ENCODE peak calls at places on chromosomes 11 and 22, in seven cellular contexts. One of them, this sample, is unnamed.

GRCh38 chr22:27129266-27129665 is 471.9 kb downstream of the MIAT start:
- DNase-seq in HCT116: no peak
- DNase-seq in neuronal stem cell: no peak
- DNase-seq in A549: peak; percentile 64
- DNase-seq in heart left ventricle: no peak
- DNase-seq in body of pancreas: no peak
- DNase-seq in CD4-positive, alpha-beta memory T cell: no peak
- DNase-seq in this sample: no peak

GRCh38 chr11:91686700-91687099 is 537.9 kb upstream of the FAT3 start:
- DNase-seq in HCT116: no peak
- DNase-seq in neuronal stem cell: no peak
- DNase-seq in A549: no peak
- DNase-seq in heart left ventricle: no peak
- DNase-seq in body of pancreas: no peak
- DNase-seq in CD4-positive, alpha-beta memory T cell: no peak
- DNase-seq in this sample: no peak

GRCh38 chr11:2728663-2729332 is 29.0 kb upstream of the KCNQ1OT1 start:
- DNase-seq in HCT116: no peak
- DNase-seq in neuronal stem cell: no peak
- DNase-seq in A549: no peak
- DNase-seq in heart left ventricle: no peak
- DNase-seq in body of pancreas: peak; percentile 75
- DNase-seq in CD4-positive, alpha-beta memory T cell: no peak
- DNase-seq in this sample: no peak

GRCh38 chr22:36826262-36826661 is 9.4 kb upstream of the PVALB start:
- DNase-seq in HCT116: no peak
- DNase-seq in neuronal stem cell: no peak
- DNase-seq in A549: no peak
- DNase-seq in heart left ventricle: no peak
- DNase-seq in body of pancreas: no peak
- DNase-seq in CD4-positive, alpha-beta memory T cell: no peak
- DNase-seq in this sample: no peak

GRCh38 chr11:131668867-131669780 is 298.7 kb downstream of the NTM start:
- DNase-seq in HCT116: peak; percentile 6
- DNase-seq in neuronal stem cell: peak; percentile 50
- DNase-seq in A549: peak; percentile 42
- DNase-seq in heart left ventricle: no peak
- DNase-seq in body of pancreas: peak; percentile 25
- DNase-seq in CD4-positive, alpha-beta memory T cell: no peak
- DNase-seq in this sample: no peak

GRCh38 chr11:197741-198235 is 4.9 kb downstream of the SCGB1C1 start:
- DNase-seq in HCT116: no peak
- DNase-seq in neuronal stem cell: no peak
- DNase-seq in A549: no peak
- DNase-seq in heart left ventricle: no peak
- DNase-seq in body of pancreas: no peak
- DNase-seq in CD4-positive, alpha-beta memory T cell: no peak
- DNase-seq in this sample: no peak

GRCh38 chr11:72777755-72778278 is 16.0 kb downstream of the STARD10 start:
- DNase-seq in HCT116: no peak
- DNase-seq in neuronal stem cell: no peak
- DNase-seq in A549: no peak
- DNase-seq in heart left ventricle: no peak
- DNase-seq in body of pancreas: peak; percentile 93
- DNase-seq in CD4-positive, alpha-beta memory T cell: no peak
- DNase-seq in this sample: no peak

GRCh38 chr11:34890812-34891211 is 25.4 kb downstream of the APIP start:
- DNase-seq in HCT116: peak; percentile 56
- DNase-seq in neuronal stem cell: no peak
- DNase-seq in A549: peak; percentile 68
- DNase-seq in heart left ventricle: no peak
- DNase-seq in body of pancreas: no peak
- DNase-seq in CD4-positive, alpha-beta memory T cell: peak; percentile 6
- DNase-seq in this sample: no peak

GRCh38 chr11:65945941-65946558 is 770 bp downstream of the TSGA10IP start:
- DNase-seq in HCT116: no peak
- DNase-seq in neuronal stem cell: no peak
- DNase-seq in A549: no peak
- DNase-seq in heart left ventricle: no peak
- DNase-seq in body of pancreas: no peak
- DNase-seq in CD4-positive, alpha-beta memory T cell: no peak
- DNase-seq in this sample: no peak

GRCh38 chr11:121630041-121630440 is 177.3 kb upstream of the SORL1-AS1 start:
- DNase-seq in HCT116: no peak
- DNase-seq in neuronal stem cell: no peak
- DNase-seq in A549: no peak
- DNase-seq in heart left ventricle: no peak
- DNase-seq in body of pancreas: no peak
- DNase-seq in CD4-positive, alpha-beta memory T cell: no peak
- DNase-seq in this sample: no peak

GRCh38 chr11:11894486-11894885 is 52.7 kb downstream of the USP47 start:
- DNase-seq in HCT116: no peak
- DNase-seq in neuronal stem cell: no peak
- DNase-seq in A549: no peak
- DNase-seq in heart left ventricle: no peak
- DNase-seq in body of pancreas: no peak
- DNase-seq in CD4-positive, alpha-beta memory T cell: no peak
- DNase-seq in this sample: no peak

DNA sequence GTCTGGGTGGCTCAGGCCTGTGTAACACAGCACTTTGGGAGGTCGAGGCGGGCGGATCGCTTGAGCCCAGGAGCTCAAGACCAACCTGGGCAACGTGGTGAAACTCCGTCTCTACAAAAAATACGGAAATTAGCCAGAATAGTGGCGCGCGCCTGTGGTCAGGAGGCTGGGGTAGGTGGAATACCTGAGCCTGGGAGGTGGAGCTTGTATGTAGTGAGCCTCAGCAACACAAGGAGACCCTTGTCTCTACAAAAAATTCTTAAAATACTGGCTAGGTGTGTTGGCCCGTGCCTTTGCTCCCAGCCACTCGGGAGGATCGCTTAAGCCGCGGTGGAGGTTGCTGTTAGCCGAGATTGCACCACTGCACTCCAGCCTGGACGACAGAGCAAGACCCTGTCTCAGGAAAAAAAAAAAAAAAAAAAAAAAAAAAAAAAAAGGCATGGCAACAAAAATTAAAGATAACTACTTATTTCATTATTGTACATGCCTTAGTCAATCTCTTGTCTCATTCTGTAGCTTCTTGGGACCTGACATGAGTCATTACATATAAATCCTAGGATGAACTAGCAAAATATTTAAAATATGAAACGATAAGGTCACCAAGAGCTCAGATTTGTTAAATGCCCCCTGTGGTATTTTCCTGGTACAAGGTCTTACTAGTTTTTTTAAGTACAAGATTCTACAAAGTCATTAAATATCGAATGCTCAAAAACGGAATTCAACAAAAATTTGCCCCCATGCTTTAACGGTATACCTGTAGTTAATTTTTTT is 1.1 kb downstream of the TAF1D start:
- DNase-seq in HCT116: no peak
- DNase-seq in neuronal stem cell: no peak
- DNase-seq in A549: peak; percentile 25
- DNase-seq in heart left ventricle: no peak
- DNase-seq in body of pancreas: peak; percentile 49
- DNase-seq in CD4-positive, alpha-beta memory T cell: no peak
- DNase-seq in this sample: peak; percentile 28
- H3K27ac ChIP-seq in HCT116: peak overlapping the region; percentile 86
- H3K27ac ChIP-seq in neuronal stem cell: no peak overlapping the region
- H3K27ac ChIP-seq in A549: peak overlapping the region; percentile 92
- H3K27ac ChIP-seq in heart left ventricle: peak overlapping the region; percentile 86
- H3K27ac ChIP-seq in body of pancreas: peak overlapping the region; percentile 96
- H3K27ac ChIP-seq in CD4-positive, alpha-beta memory T cell: peak overlapping the region; percentile 93
- H3K27ac ChIP-seq in this sample: peak overlapping the region; percentile 94

GRCh38 chr22:46587492-46588278 is 32.5 kb upstream of the GRAMD4 start:
- DNase-seq in HCT116: no peak
- DNase-seq in neuronal stem cell: no peak
- DNase-seq in A549: no peak
- DNase-seq in heart left ventricle: peak; percentile 71
- DNase-seq in body of pancreas: peak; percentile 46
- DNase-seq in CD4-positive, alpha-beta memory T cell: no peak
- DNase-seq in this sample: no peak

GRCh38 chr22:46587067-46587471 is 33.1 kb upstream of the GRAMD4 start:
- DNase-seq in HCT116: no peak
- DNase-seq in neuronal stem cell: no peak
- DNase-seq in A549: no peak
- DNase-seq in heart left ventricle: no peak
- DNase-seq in body of pancreas: no peak
- DNase-seq in CD4-positive, alpha-beta memory T cell: no peak
- DNase-seq in this sample: no peak

GRCh38 chr22:46589141-46589748 is 30.9 kb upstream of the GRAMD4 start:
- DNase-seq in HCT116: no peak
- DNase-seq in neuronal stem cell: no peak
- DNase-seq in A549: no peak
- DNase-seq in heart left ventricle: peak; percentile 26
- DNase-seq in body of pancreas: no peak
- DNase-seq in CD4-positive, alpha-beta memory T cell: no peak
- DNase-seq in this sample: no peak

GRCh38 chr22:46589871-46590271 is 30.3 kb upstream of the GRAMD4 start:
- DNase-seq in HCT116: no peak
- DNase-seq in neuronal stem cell: no peak
- DNase-seq in A549: no peak
- DNase-seq in heart left ventricle: no peak
- DNase-seq in body of pancreas: no peak
- DNase-seq in CD4-positive, alpha-beta memory T cell: no peak
- DNase-seq in this sample: no peak

DNA sequence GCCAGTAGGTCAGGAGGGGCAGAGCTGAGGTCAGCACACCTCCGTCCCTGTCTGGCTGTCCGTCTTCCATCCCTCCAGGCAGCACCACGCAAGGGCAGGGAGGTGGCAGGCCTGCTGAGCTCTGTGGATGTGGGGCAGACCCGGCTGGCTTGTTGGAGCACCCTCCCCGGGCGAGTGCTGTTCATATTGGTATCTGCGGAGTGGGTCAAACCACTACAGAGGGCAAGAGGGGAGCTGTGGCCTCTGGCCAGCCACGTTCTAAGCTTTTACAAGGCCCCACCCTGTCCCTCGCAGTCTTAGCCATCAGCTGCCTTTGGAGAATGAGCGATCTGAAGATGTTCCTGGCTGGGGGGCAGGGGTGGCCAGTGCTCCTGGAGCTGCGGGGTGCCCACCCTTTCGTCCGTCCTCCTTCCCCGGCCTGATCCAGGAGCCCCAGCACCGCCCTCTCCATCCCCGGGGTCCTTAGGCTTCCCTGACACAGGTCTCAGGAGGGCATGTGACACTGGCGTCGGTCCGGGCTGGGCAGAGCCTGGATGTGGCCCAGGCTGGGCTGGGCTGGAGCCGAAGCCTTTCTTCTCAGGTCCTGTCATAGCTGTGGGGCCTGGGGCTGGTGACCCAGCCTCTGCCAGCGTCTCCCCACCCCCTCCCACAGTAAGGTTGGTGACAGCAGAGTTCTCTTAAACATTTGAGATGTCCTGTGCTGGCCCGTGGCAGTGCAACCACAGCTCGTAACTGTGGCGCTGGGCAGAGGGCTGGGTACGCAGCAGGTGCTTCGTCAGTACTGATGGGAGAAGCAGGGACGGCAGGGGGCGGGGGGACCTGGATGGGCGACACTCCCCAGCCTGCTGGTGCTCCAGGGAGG is 31.7 kb upstream of the GRAMD4 start:
- DNase-seq in HCT116: no peak
- DNase-seq in neuronal stem cell: no peak
- DNase-seq in A549: no peak
- DNase-seq in heart left ventricle: peak; percentile 88
- DNase-seq in body of pancreas: no peak
- DNase-seq in CD4-positive, alpha-beta memory T cell: no peak
- DNase-seq in this sample: no peak
- H3K27ac ChIP-seq in HCT116: no peak overlapping the region
- H3K27ac ChIP-seq in neuronal stem cell: no peak overlapping the region
- H3K27ac ChIP-seq in A549: no peak overlapping the region
- H3K27ac ChIP-seq in heart left ventricle: peak overlapping the region; percentile 91
- H3K27ac ChIP-seq in body of pancreas: no peak overlapping the region
- H3K27ac ChIP-seq in CD4-positive, alpha-beta memory T cell: no peak overlapping the region
- H3K27ac ChIP-seq in this sample: no peak overlapping the region

GRCh38 chr22:47612136-47612910 is 849.9 kb downstream of the TBC1D22A start:
- DNase-seq in HCT116: no peak
- DNase-seq in neuronal stem cell: no peak
- DNase-seq in A549: no peak
- DNase-seq in heart left ventricle: no peak
- DNase-seq in body of pancreas: no peak
- DNase-seq in CD4-positive, alpha-beta memory T cell: no peak
- DNase-seq in this sample: no peak

GRCh38 chr22:47617186-47617585 is 854.7 kb downstream of the TBC1D22A start:
- DNase-seq in HCT116: no peak
- DNase-seq in neuronal stem cell: no peak
- DNase-seq in A549: no peak
- DNase-seq in heart left ventricle: no peak
- DNase-seq in body of pancreas: no peak
- DNase-seq in CD4-positive, alpha-beta memory T cell: no peak
- DNase-seq in this sample: no peak

GRCh38 chr22:47616396-47617020 is 854.1 kb downstream of the TBC1D22A start:
- DNase-seq in HCT116: no peak
- DNase-seq in neuronal stem cell: no peak
- DNase-seq in A549: no peak
- DNase-seq in heart left ventricle: no peak
- DNase-seq in body of pancreas: no peak
- DNase-seq in CD4-positive, alpha-beta memory T cell: no peak
- DNase-seq in this sample: no peak

GRCh38 chr22:47613606-47614350 is 851.3 kb downstream of the TBC1D22A start:
- DNase-seq in HCT116: no peak
- DNase-seq in neuronal stem cell: no peak
- DNase-seq in A549: no peak
- DNase-seq in heart left ventricle: no peak
- DNase-seq in body of pancreas: no peak
- DNase-seq in CD4-positive, alpha-beta memory T cell: no peak
- DNase-seq in this sample: no peak

GRCh38 chr22:47615051-47615450 is 852.6 kb downstream of the TBC1D22A start:
- DNase-seq in HCT116: no peak
- DNase-seq in neuronal stem cell: no peak
- DNase-seq in A549: no peak
- DNase-seq in heart left ventricle: no peak
- DNase-seq in body of pancreas: no peak
- DNase-seq in CD4-positive, alpha-beta memory T cell: no peak
- DNase-seq in this sample: no peak
- H3K27ac ChIP-seq in HCT116: no peak overlapping the region
- H3K27ac ChIP-seq in neuronal stem cell: no peak overlapping the region
- H3K27ac ChIP-seq in A549: no peak overlapping the region
- H3K27ac ChIP-seq in heart left ventricle: no peak overlapping the region
- H3K27ac ChIP-seq in body of pancreas: no peak overlapping the region
- H3K27ac ChIP-seq in CD4-positive, alpha-beta memory T cell: no peak overlapping the region
- H3K27ac ChIP-seq in this sample: no peak overlapping the region

DNA sequence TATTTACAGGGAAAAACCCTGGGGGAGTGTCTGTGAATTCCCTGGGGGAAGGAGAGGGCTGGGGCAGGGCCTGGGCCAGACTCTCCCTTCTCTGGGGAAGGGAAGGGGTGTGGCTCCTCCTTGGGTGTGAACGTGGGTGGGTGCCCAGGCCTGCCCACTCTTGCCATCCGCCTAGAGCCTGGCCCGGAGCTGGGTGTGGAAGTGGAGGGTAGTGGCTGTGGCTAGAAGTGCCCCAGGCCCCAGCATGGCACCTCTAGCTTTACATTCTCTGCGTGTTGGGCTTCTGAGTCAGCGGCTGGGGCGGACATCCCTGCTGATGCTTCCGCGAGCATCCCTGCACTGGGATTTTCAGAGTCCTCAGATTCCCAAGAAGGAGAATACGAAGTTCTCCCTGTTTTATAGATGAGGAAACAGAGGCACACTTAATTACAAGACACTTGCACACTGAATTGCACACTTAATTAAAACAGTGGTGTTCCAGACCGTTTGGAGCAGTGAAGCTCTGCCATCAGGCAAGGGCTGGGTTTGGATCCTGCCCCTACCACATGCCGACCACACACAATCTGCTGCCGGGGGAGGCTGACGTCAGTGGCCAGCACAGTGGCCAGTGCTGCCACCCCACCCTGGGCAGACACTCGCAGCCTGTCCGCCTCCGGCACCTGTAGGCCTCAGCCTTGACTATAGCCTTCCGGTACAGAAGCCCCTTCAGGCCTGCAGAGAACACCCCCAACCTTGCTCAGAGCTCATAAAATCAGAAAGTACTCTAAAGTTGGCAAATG is 7.6 kb downstream of the BAD start:
- DNase-seq in HCT116: no peak
- DNase-seq in neuronal stem cell: no peak
- DNase-seq in A549: peak; percentile 81
- DNase-seq in heart left ventricle: no peak
- DNase-seq in body of pancreas: no peak
- DNase-seq in CD4-positive, alpha-beta memory T cell: no peak
- DNase-seq in this sample: no peak
- H3K27ac ChIP-seq in HCT116: no peak overlapping the region
- H3K27ac ChIP-seq in neuronal stem cell: no peak overlapping the region
- H3K27ac ChIP-seq in A549: peak overlapping the region; percentile 84
- H3K27ac ChIP-seq in heart left ventricle: no peak overlapping the region
- H3K27ac ChIP-seq in body of pancreas: no peak overlapping the region
- H3K27ac ChIP-seq in CD4-positive, alpha-beta memory T cell: no peak overlapping the region
- H3K27ac ChIP-seq in this sample: no peak overlapping the region

This sample was measured in CD8-positive, alpha-beta memory T cell.